ENCODE peak calls at places on chromosomes 5 and 9, in seven cellular contexts. Z, M, Q, W, F, R and K are unnamed samples.

GRCh38 chr9:8694983-8695588 is 895.5 kb upstream of the DMAC1 start:
- DNase-seq in F (no peak), M (no peak), W (no peak), Q (no peak), R (no peak), Z (no peak), K (no peak)

GRCh38 chr9:6383551-6384225 is 29.3 kb upstream of the UHRF2 start:
- DNase-seq in M (no peak), R (no peak), F (no peak), W (peak; percentile 58), Z (no peak), Q (peak; percentile 44), K (no peak)

GRCh38 chr5:1745190-1745805 is 54.3 kb downstream of the MRPL36 start:
- DNase-seq in Z (peak; percentile 31), R (no peak), Q (no peak), F (no peak), M (no peak), W (no peak), K (no peak)

GRCh38 chr5:69493235-69493925 is 790 bp downstream of the OCLN start:
- DNase-seq in M (no peak), Z (no peak), R (peak; percentile 27), Q (no peak), W (no peak), F (peak; percentile 39), K (no peak)

GRCh38 chr5:18744990-18745590 is 1110.8 kb downstream of the TAF11L14 start:
- DNase-seq in Z (no peak), W (no peak), F (no peak), M (no peak), R (no peak), Q (no peak), K (no peak)

GRCh38 chr5:11069041-11069440 is 308.0 kb upstream of the DAP start:
- DNase-seq in Q (no peak), Z (no peak), M (no peak), W (no peak), R (no peak), F (no peak), K (no peak)

GRCh38 chr5:96065577-96066385 is 104.1 kb upstream of the ELL2 start:
- DNase-seq in Q (no peak), R (no peak), W (no peak), M (no peak), Z (no peak), F (no peak), K (peak; percentile 32)

GRCh38 chr9:111926421-111926875 is 29.8 kb downstream of the UGCG start:
- DNase-seq in M (no peak), Q (peak; percentile 27), Z (peak; percentile 55), F (no peak), W (peak; percentile 85), R (peak; percentile 36), K (no peak)

GRCh38 chr5:123881791-123882244 is 369.8 kb downstream of the CSNK1G3 start:
- DNase-seq in F (peak; percentile 20), Q (no peak), W (peak; percentile 32), R (no peak), M (no peak), Z (no peak), K (no peak)

GRCh38 chr5:35180046-35180445 is 50.2 kb downstream of the PRLR start:
- DNase-seq in M (no peak), W (no peak), Z (no peak), R (no peak), Q (no peak), F (no peak), K (no peak)

GRCh38 chr9:130715270-130716077 is 21.9 kb downstream of the EXOSC2 start:
- DNase-seq in M (no peak), F (no peak), R (no peak), Z (no peak), Q (no peak), W (peak; percentile 47), K (no peak)

GRCh38 chr5:138032572-138033274 is at the start of gene FAM13B:
- DNase-seq in M (peak; percentile 81), F (peak; percentile 86), W (peak; percentile 68), R (peak; percentile 84), Z (peak; percentile 90), Q (peak; percentile 41), K (no peak)

GRCh38 chr9:132023409-132024180 is 56.1 kb downstream of the MED27 start:
- DNase-seq in W (no peak), R (no peak), M (no peak), Q (no peak), F (no peak), Z (no peak), K (no peak)

GRCh38 chr5:59390989-59391388 is 502.5 kb downstream of the PDE4D start:
- DNase-seq in Z (no peak), F (no peak), M (no peak), W (no peak), Q (no peak), R (no peak), K (no peak)

GRCh38 chr5:4199036-4199435 is 603.4 kb downstream of the IRX1 start:
- DNase-seq in R (no peak), Q (no peak), W (no peak), F (no peak), Z (no peak), M (no peak), K (no peak)

GRCh38 chr9:81116340-81117207 is 572.8 kb downstream of the TLE1 start:
- DNase-seq in R (no peak), Q (no peak), Z (no peak), M (no peak), F (peak; percentile 18), W (no peak), K (no peak)

GRCh38 chr5:112933651-112934365 is 11.8 kb upstream of the REEP5 start:
- DNase-seq in M (no peak), R (no peak), F (no peak), Z (no peak), W (peak; percentile 58), Q (peak; percentile 55), K (no peak)